ENCODE peak calls at places on chromosomes 1 and 21, in five cellular contexts. S is adrenal gland, Z is cardiac fibroblast, B is GM06990, R is fibroblast of the aortic adventitia. D is an unnamed sample.
A peak's percentile ranks its signal among the peaks of the same experiment; 100 is the strongest.

GRCh38 chr1:227316941-227317540 is 1.3 kb downstream of the CDC42BPA start:
- DNase-seq in B (no peak), S (no peak), Z (peak; percentile 33), R (peak; percentile 41), D (no peak)

GRCh38 chr1:65949230-65949626 is 156.5 kb downstream of the PDE4B start:
- DNase-seq in S (peak; percentile 23), R (peak; percentile 8), B (no peak), Z (peak; percentile 43), D (no peak)

GRCh38 chr21:27423906-27424595 is 457.2 kb upstream of the ADAMTS5 start:
- DNase-seq in B (no peak), Z (peak; percentile 73), S (no peak), R (peak; percentile 96), D (no peak)

GRCh38 chr1:108742268-108742667 is 4.2 kb upstream of the STXBP3 start:
- DNase-seq in S (no peak), Z (no peak), B (no peak), R (no peak), D (no peak)

GRCh38 chr1:33246171-33246570 is 10.1 kb upstream of the ZNF362 start:
- DNase-seq in R (no peak), Z (no peak), S (no peak), B (no peak), D (no peak)

GRCh38 chr1:205044745-205045144 is 1.7 kb downstream of the CNTN2 start:
- DNase-seq in R (no peak), Z (no peak), S (no peak), B (no peak), D (no peak)

GRCh38 chr1:210558302-210558701 is 229.6 kb downstream of the HHAT start:
- DNase-seq in B (no peak), R (no peak), Z (peak; percentile 35), S (peak; percentile 26), D (no peak)

GRCh38 chr1:200907611-200908097 is 13.0 kb downstream of the INAVA start:
- DNase-seq in Z (no peak), S (no peak), B (peak; percentile 56), R (no peak), D (peak; percentile 72)

GRCh38 chr1:174692313-174692712 is 244.5 kb downstream of the GPR52 start:
- DNase-seq in S (no peak), R (peak; percentile 36), B (no peak), Z (peak; percentile 43), D (no peak)

DNA sequence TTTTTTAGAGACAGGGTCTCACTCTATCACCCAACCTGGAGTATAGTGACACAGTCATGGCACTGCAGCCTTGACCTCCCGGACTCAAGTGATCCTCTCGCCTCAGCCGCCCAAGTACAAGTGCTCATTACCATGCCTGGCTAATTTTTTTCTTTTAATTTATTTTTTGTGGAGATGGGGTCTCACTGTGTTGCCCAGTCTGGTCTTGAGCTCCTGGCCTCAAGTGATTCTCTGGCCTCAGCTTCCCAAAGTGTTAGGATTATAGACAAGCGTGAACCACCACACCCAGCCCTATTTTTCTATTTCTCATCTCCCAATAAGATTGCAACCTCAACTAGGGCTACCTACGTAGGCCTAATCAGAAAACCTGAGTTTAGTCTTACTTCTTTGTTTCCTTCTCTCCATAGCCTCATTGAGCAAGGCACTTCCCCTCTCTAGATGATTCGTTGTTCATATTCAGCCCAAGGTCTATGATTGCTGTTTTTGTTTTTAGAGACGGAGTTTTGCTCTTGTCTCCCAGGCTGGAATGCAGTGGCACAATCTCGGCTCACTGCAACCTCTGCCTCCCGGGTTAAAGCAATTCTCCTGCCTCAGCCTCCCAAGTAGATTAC is 1.1 kb upstream of the KPNA6 start:
- DNase-seq in B (no peak), Z (no peak), R (no peak), S (no peak), D (no peak)
- TF ChIP-seq CTCF in B (no peak), Z (no peak), R (no peak), S (no peak), D (no peak)

DNA sequence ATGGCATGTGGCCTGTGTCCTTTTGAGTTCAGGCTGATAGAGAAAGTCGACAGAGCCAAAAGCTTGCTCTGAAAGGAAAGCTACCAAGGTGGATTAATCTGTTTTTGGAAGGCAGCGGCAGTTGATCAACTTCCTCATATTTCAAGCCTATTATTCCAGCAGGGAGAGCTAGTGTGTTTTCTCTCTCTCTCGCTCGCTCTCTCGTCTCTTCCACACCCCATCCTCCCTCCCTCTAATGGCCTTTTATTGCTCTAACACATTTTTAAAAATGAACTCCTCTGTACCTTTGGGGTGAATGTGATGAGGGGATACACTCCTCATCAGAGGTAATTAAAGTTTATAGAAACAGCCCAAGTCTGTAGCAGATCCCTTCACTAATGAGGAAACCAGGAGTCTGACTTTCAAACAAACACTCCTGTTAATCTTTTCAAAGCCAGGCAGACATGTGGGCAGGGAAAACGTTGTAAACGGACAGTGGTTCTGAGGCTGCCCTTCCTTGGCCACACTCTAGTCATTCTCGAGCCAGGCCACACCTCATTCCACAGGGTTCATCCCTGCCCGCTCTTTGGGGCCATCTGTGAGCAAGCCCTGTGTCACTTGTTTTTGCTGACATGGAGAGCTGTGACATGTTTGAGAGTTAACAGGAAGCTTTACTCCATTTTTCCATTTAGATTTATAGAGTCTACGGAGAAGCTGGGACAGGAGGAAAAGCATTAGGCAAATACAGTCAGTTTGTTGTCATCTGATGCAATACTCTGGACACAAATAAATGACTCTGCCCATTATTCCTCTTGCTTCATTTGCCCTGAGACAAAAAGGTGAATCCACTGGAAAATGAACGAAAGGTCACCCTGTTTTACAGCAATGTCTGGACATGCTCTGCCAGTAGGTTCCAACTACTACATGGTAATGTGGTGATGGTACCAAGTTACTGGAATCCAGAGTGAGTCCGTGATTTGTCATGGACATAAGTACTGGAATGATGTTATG is 126.7 kb downstream of the CLIC6 start:
- DNase-seq in Z (peak; percentile 64), S (no peak), B (no peak), R (peak; percentile 68), D (no peak)
- TF ChIP-seq CTCF in Z (peak; percentile 15), S (no peak), B (no peak), R (peak; percentile 12), D (no peak)

GRCh38 chr21:35378881-35379280 is 329.8 kb upstream of the RUNX1 start:
- DNase-seq in B (no peak), Z (no peak), R (no peak), S (no peak), D (no peak)
- TF ChIP-seq CTCF in B (no peak), Z (no peak), R (no peak), S (no peak), D (no peak)

GRCh38 chr1:242743983-242744780 is 219.7 kb upstream of the PLD5 start:
- DNase-seq in R (no peak), Z (no peak), S (no peak), B (no peak), D (no peak)
- TF ChIP-seq CTCF in R (no peak), Z (no peak), S (no peak), B (no peak), D (no peak)

DNA sequence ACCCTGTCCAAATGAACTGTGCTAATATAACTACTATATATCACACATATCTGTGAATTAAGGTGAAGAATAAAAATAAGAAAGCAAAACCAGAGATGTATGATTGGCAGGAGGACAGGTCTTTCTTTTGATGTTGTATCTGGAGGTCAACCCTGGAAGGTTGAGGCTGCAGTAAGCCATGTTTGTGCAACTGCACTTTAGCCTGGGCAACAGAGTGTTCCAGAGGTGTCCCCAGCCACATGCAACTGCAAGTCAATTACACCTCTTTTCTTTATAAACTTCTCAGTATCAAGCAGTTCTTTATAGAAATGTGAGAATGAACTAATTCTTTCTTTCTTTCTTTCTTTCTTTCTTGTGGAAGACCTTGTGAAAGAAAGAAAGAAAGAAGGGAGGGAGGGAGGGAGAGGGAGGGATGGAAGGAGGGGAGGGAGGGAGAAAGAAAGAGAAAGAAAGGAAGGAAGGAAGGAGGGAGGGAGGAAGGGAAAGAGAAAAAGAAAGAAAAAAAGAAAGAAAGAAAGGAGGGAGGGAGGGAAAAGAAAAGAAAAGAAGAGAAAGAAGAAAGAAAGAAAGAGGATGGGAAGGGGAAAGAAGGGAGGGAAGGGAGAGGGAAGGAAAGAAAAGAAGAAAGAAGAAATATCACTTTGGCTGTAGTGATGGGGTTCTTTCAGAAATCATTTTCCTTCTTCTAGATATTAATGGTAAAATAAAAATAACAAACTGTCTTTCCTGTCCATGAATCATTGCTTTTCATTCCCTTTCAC is 54.0 kb upstream of the S1PR1 start:
- DNase-seq in B (no peak), Z (no peak), R (no peak), S (no peak), D (no peak)
- TF ChIP-seq CTCF in B (no peak), Z (no peak), R (no peak), S (no peak), D (no peak)

GRCh38 chr1:115706774-115707425 is 61.6 kb downstream of the CASQ2 start:
- DNase-seq in Z (peak; percentile 88), B (no peak), S (no peak), R (peak; percentile 92), D (peak; percentile 51)
- TF ChIP-seq CTCF in Z (peak; percentile 61), B (peak; percentile 71), S (peak; percentile 71), R (peak; percentile 65), D (peak; percentile 59)

D was measured in GM10248.